ENCODE peak calls at places on chromosomes 1 and 21, in four cellular contexts. One of them, this sample, is unnamed.

GRCh38 chr1:223737342-223737741 is 25.0 kb downstream of the CAPN2 start:
- DNase-seq in A549: no peak
- DNase-seq in H1: no peak
- DNase-seq in GM12878: no peak
- DNase-seq in this sample: no peak

GRCh38 chr1:193519922-193520321 is 333.5 kb upstream of the B3GALT2 start:
- DNase-seq in A549: no peak
- DNase-seq in H1: no peak
- DNase-seq in GM12878: no peak
- DNase-seq in this sample: no peak

GRCh38 chr21:29145354-29145782 is 14.9 kb downstream of the MAP3K7CL start:
- DNase-seq in A549: peak
- DNase-seq in H1: no peak
- DNase-seq in GM12878: no peak
- DNase-seq in this sample: peak

GRCh38 chr1:41416552-41417334 is 55.5 kb downstream of the FOXO6 start:
- DNase-seq in A549: peak
- DNase-seq in H1: peak
- DNase-seq in GM12878: peak
- DNase-seq in this sample: peak

GRCh38 chr1:16091296-16091695 is 17.8 kb upstream of the FAM131C start:
- DNase-seq in A549: no peak
- DNase-seq in H1: no peak
- DNase-seq in GM12878: no peak
- DNase-seq in this sample: no peak

GRCh38 chr1:199290186-199290585 is 651.3 kb downstream of the PTPRC start:
- DNase-seq in A549: no peak
- DNase-seq in H1: no peak
- DNase-seq in GM12878: no peak
- DNase-seq in this sample: peak

GRCh38 chr1:198778049-198778448 is 139.2 kb downstream of the PTPRC start:
- DNase-seq in A549: no peak
- DNase-seq in H1: no peak
- DNase-seq in GM12878: no peak
- DNase-seq in this sample: peak

GRCh38 chr1:153339802-153340201 is 8.8 kb downstream of the PGLYRP4 start:
- DNase-seq in A549: no peak
- DNase-seq in H1: no peak
- DNase-seq in GM12878: no peak
- DNase-seq in this sample: no peak

GRCh38 chr1:39407889-39408640 is 83.4 kb upstream of the BMP8A start:
- DNase-seq in A549: no peak
- DNase-seq in H1: no peak
- DNase-seq in GM12878: no peak
- DNase-seq in this sample: no peak

GRCh38 chr1:22024485-22025367 is 23.3 kb downstream of the CELA3A start:
- DNase-seq in A549: peak
- DNase-seq in H1: no peak
- DNase-seq in GM12878: no peak
- DNase-seq in this sample: peak

GRCh38 chr1:36174716-36175115 is 18.8 kb downstream of the MAP7D1 start:
- DNase-seq in A549: no peak
- DNase-seq in H1: no peak
- DNase-seq in GM12878: no peak
- DNase-seq in this sample: no peak

GRCh38 chr1:17866451-17867029 is 111.4 kb downstream of the ACTL8 start:
- DNase-seq in A549: peak
- DNase-seq in H1: no peak
- DNase-seq in GM12878: no peak
- DNase-seq in this sample: peak

GRCh38 chr1:86596253-86596652 is 49.4 kb downstream of the CLCA4 start:
- DNase-seq in A549: no peak
- DNase-seq in H1: no peak
- DNase-seq in GM12878: no peak
- DNase-seq in this sample: no peak

GRCh38 chr1:65792671-65793358 is at the start of gene PDE4B:
- DNase-seq in A549: no peak
- DNase-seq in H1: no peak
- DNase-seq in GM12878: no peak
- DNase-seq in this sample: peak

GRCh38 chr1:9996624-9997582 is at the start of gene RBP7:
- DNase-seq in A549: peak
- DNase-seq in H1: peak
- DNase-seq in GM12878: no peak
- DNase-seq in this sample: no peak

GRCh38 chr1:15808955-15809354 is 1.5 kb upstream of the UQCRHL start:
- DNase-seq in A549: no peak
- DNase-seq in H1: no peak
- DNase-seq in GM12878: no peak
- DNase-seq in this sample: no peak

GRCh38 chr1:3251810-3252429 is 182.9 kb downstream of the PRDM16 start:
- DNase-seq in A549: no peak
- DNase-seq in H1: no peak
- DNase-seq in GM12878: no peak
- DNase-seq in this sample: no peak

GRCh38 chr1:178999061-178999460 is 26.6 kb upstream of the FAM20B start:
- DNase-seq in A549: no peak
- DNase-seq in H1: no peak
- DNase-seq in GM12878: no peak
- DNase-seq in this sample: no peak

GRCh38 chr1:165910764-165911421 is 83.5 kb downstream of the UCK2 start:
- DNase-seq in A549: no peak
- DNase-seq in H1: no peak
- DNase-seq in GM12878: no peak
- DNase-seq in this sample: no peak

GRCh38 chr1:39450956-39451601 is 40.4 kb upstream of the BMP8A start:
- DNase-seq in A549: no peak
- DNase-seq in H1: no peak
- DNase-seq in GM12878: no peak
- DNase-seq in this sample: peak

GRCh38 chr1:118304722-118305344 is 119.8 kb upstream of the SPAG17 start:
- DNase-seq in A549: no peak
- DNase-seq in H1: no peak
- DNase-seq in GM12878: no peak
- DNase-seq in this sample: no peak

GRCh38 chr1:12734651-12735050 is 11.3 kb upstream of the CFAP107 start:
- DNase-seq in A549: no peak
- DNase-seq in H1: no peak
- DNase-seq in GM12878: no peak
- DNase-seq in this sample: no peak
- TF ChIP-seq USF2 in A549: no peak
- TF ChIP-seq USF2 in H1: no peak
- TF ChIP-seq USF2 in GM12878: no peak
- TF ChIP-seq USF2 in this sample: no peak

DNA sequence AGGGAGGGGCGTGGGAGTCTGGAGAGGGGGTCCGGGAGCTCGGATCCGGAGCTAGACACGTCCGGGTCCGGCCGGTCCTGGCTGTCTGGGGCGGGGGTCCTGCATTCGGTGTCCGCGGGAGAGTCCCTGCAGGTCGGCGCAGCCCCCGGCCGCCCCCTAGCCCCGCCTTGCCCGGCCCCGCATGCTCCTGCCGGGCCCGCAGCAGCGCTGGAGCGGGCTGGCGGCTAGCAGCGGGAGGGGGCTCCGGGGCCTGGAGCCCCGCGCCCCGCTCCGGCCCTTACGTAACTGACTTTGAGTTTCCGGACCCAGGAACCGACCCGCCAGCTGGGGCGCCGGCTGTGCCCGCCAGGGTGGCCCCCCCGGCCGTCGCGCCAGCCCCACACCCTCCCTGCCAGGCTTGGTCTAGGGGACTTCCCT is 26.9 kb upstream of the EPB41 start:
- DNase-seq in A549: no peak
- DNase-seq in H1: no peak
- DNase-seq in GM12878: no peak
- DNase-seq in this sample: no peak
- TF ChIP-seq USF2 in A549: no peak
- TF ChIP-seq USF2 in H1: no peak
- TF ChIP-seq USF2 in GM12878: no peak
- TF ChIP-seq USF2 in this sample: no peak

DNA sequence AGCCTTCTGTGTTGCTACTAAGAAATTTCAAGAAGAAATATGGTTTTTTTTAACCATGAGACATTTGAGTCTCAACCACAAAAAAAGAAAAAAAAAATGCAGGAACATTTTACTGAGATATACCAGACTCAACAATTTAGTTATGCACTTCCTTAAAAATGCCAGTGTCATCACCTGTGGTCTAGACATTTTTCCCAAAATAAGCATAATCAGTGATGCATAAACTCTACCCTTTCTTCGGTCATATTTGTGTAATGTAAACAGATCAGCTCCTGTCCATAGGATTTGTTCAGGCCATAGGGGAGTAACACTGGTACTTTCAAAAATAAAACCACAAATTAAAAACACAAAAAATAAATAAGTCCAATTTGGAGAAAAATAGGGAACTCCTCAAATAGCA is 122.6 kb upstream of the TNFSF4 start:
- DNase-seq in A549: no peak
- DNase-seq in H1: no peak
- DNase-seq in GM12878: no peak
- DNase-seq in this sample: peak
- TF ChIP-seq USF2 in A549: no peak
- TF ChIP-seq USF2 in H1: no peak
- TF ChIP-seq USF2 in GM12878: no peak
- TF ChIP-seq USF2 in this sample: no peak

GRCh38 chr1:205569411-205570172 is 62.2 kb downstream of the ELK4 start:
- DNase-seq in A549: no peak
- DNase-seq in H1: no peak
- DNase-seq in GM12878: no peak
- DNase-seq in this sample: no peak
- TF ChIP-seq USF2 in A549: no peak
- TF ChIP-seq USF2 in H1: no peak
- TF ChIP-seq USF2 in GM12878: no peak
- TF ChIP-seq USF2 in this sample: no peak

DNA sequence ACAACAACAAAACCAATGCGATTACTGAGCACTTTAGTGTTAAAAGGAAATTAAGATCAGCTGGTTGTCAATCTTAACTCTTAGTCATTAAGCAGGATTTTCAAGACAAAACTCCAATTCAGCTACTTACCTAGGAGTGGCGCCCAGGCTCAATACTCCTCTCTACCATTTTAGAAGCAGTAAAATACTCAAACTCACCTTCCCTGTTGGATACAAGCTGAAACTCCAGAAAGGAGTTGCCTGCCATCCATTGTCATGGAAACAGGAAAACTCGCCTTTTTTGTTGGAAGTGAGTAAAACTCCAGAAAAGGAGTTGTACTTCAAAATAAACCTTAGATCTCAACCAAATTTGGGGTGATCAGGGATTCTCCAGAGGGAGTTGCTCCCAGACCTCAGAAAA is 127.0 kb upstream of the F3 start:
- DNase-seq in A549: no peak
- DNase-seq in H1: no peak
- DNase-seq in GM12878: no peak
- DNase-seq in this sample: no peak
- TF ChIP-seq USF2 in A549: no peak
- TF ChIP-seq USF2 in H1: no peak
- TF ChIP-seq USF2 in GM12878: no peak
- TF ChIP-seq USF2 in this sample: no peak

DNA sequence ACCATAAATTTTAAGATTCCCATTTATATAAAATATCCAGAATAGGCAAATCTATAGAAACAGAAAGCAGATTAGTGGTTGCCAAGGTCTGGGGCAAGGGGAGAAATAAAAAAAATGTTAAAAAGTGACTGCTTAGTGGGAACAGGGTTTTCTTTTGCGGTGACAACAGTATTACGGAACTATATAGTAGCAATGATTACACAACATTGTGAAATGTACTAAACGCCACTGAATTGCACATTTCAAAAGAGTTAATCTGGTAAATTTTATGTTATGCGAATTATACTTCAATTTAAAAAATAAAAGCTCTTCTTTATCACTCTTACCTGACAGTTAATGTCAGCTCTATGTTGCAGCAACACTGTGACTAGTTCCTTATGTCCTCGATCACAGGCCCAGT is 105.2 kb downstream of the ACBD6 start:
- DNase-seq in A549: no peak
- DNase-seq in H1: no peak
- DNase-seq in GM12878: no peak
- DNase-seq in this sample: no peak
- TF ChIP-seq USF2 in A549: no peak
- TF ChIP-seq USF2 in H1: no peak
- TF ChIP-seq USF2 in GM12878: no peak
- TF ChIP-seq USF2 in this sample: no peak

GRCh38 chr1:29864431-29865022 is 628.2 kb downstream of the PTPRU start:
- DNase-seq in A549: no peak
- DNase-seq in H1: no peak
- DNase-seq in GM12878: no peak
- DNase-seq in this sample: no peak
- TF ChIP-seq USF2 in A549: peak
- TF ChIP-seq USF2 in H1: peak
- TF ChIP-seq USF2 in GM12878: no peak
- TF ChIP-seq USF2 in this sample: no peak

DNA sequence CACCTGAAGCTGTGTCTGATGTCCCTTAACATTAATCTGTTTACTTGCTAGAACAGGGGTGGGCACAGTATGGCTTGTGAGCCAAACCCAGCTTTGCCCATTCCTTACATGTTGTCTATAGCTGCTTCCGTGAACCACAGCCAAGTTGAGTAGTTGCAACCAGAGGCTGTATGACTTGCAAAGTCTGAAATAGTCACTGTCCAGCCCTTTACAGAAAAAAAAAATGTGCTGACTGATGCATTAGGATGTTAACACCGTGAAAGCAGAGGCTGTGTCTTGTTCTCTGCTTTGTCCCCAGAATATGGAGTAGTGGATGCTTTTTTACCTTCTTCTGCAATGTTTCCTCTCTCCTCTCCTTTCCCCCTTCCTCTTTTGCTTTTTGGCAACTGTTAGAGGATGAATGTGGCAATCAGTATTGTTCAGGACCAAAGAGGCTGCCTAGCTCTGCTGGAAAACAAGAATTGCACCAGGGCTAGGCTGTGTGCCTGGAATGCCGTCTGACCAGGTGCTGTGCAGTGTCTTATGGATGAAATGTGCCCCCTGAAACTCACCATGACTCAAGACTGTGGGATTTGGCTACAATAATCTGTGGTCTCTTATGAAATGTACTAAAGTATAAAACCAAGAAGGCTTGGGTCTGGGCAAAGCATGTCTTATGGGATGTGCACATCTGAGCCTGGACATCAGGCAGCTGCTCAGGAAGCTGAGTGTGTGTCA is 79.6 kb upstream of the GCLM start:
- DNase-seq in A549: no peak
- DNase-seq in H1: no peak
- DNase-seq in GM12878: no peak
- DNase-seq in this sample: peak
- TF ChIP-seq USF2 in A549: no peak
- TF ChIP-seq USF2 in H1: no peak
- TF ChIP-seq USF2 in GM12878: no peak
- TF ChIP-seq USF2 in this sample: no peak

This sample was measured in IMR-90.